ENCODE peak calls at places on chromosomes 6 and 20, in seven cellular contexts. F, M, K, H, D, E and P are unnamed samples.

GRCh38 chr6:90411292-90411781 is 114.7 kb upstream of the BACH2 start:
- DNase-seq in F (peak; percentile 23), M (no peak), K (no peak), H (peak; percentile 88), D (no peak), E (no peak), P (no peak)

GRCh38 chr6:35596448-35597442 is 84.0 kb upstream of the TULP1 start:
- DNase-seq in F (no peak), M (peak; percentile 88), K (no peak), H (no peak), D (no peak), E (peak; percentile 37), P (no peak)

GRCh38 chr20:16946097-16946496 is 197.9 kb downstream of the OTOR start:
- DNase-seq in F (no peak), M (no peak), K (no peak), H (no peak), D (no peak), E (no peak), P (no peak)

GRCh38 chr6:140478631-140479030 is 1104.2 kb upstream of the CITED2 start:
- DNase-seq in F (no peak), M (no peak), K (no peak), H (no peak), D (no peak), E (no peak), P (no peak)

GRCh38 chr20:48841861-48842529 is 14.2 kb upstream of the PREX1 start:
- DNase-seq in F (no peak), M (peak; percentile 83), K (no peak), H (no peak), D (no peak), E (peak; percentile 89), P (no peak)

GRCh38 chr6:36594816-36595167 is 630 bp downstream of the SRSF3 start:
- DNase-seq in F (no peak), M (no peak), K (no peak), H (no peak), D (no peak), E (no peak), P (no peak)

GRCh38 chr20:59365611-59366284 is 65.3 kb downstream of the EDN3 start:
- DNase-seq in F (no peak), M (no peak), K (no peak), H (no peak), D (no peak), E (no peak), P (no peak)

GRCh38 chr6:70507166-70507565 is 59.6 kb upstream of the SDHAF4 start:
- DNase-seq in F (no peak), M (no peak), K (no peak), H (no peak), D (no peak), E (no peak), P (no peak)

GRCh38 chr6:7050911-7051779 is 56.6 kb upstream of the RREB1 start:
- DNase-seq in F (no peak), M (peak; percentile 75), K (peak; percentile 67), H (no peak), D (peak; percentile 58), E (peak; percentile 76), P (no peak)

GRCh38 chr6:34275128-34275804 is 26.5 kb upstream of the SMIM29 start:
- DNase-seq in F (no peak), M (no peak), K (no peak), H (no peak), D (no peak), E (no peak), P (no peak)